ENCODE peak calls at places on chromosomes 12 and 14, in seven cellular contexts. One of them, this sample, is unnamed.

GRCh38 chr14:105337966-105338365 is 23.4 kb downstream of the PACS2 start:
- DNase-seq in DND-41: no peak
- DNase-seq in H1: no peak
- DNase-seq in HCT116: no peak
- DNase-seq in GM12878: no peak
- DNase-seq in keratinocyte: no peak
- DNase-seq in endothelial cell of umbilical vein: peak; percentile 37
- DNase-seq in this sample: no peak

GRCh38 chr12:12010277-12011031 is 60.3 kb upstream of the BCL2L14 start:
- DNase-seq in DND-41: peak; percentile 76
- DNase-seq in H1: no peak
- DNase-seq in HCT116: no peak
- DNase-seq in GM12878: peak; percentile 94
- DNase-seq in keratinocyte: no peak
- DNase-seq in endothelial cell of umbilical vein: no peak
- DNase-seq in this sample: peak; percentile 69

GRCh38 chr12:80830533-80831088 is 107.1 kb downstream of the LIN7A start:
- DNase-seq in DND-41: no peak
- DNase-seq in H1: no peak
- DNase-seq in HCT116: no peak
- DNase-seq in GM12878: no peak
- DNase-seq in keratinocyte: no peak
- DNase-seq in endothelial cell of umbilical vein: no peak
- DNase-seq in this sample: peak; percentile 12

GRCh38 chr14:103014466-103015319 is 42.7 kb downstream of the CDC42BPB start:
- DNase-seq in DND-41: no peak
- DNase-seq in H1: no peak
- DNase-seq in HCT116: no peak
- DNase-seq in GM12878: no peak
- DNase-seq in keratinocyte: no peak
- DNase-seq in endothelial cell of umbilical vein: peak; percentile 36
- DNase-seq in this sample: no peak

GRCh38 chr12:1838223-1838993 is 18.0 kb downstream of the LRTM2 start:
- DNase-seq in DND-41: no peak
- DNase-seq in H1: no peak
- DNase-seq in HCT116: no peak
- DNase-seq in GM12878: no peak
- DNase-seq in keratinocyte: no peak
- DNase-seq in endothelial cell of umbilical vein: no peak
- DNase-seq in this sample: no peak

GRCh38 chr12:132141976-132142678 is 2.0 kb downstream of the DDX51 start:
- DNase-seq in DND-41: no peak
- DNase-seq in H1: no peak
- DNase-seq in HCT116: no peak
- DNase-seq in GM12878: no peak
- DNase-seq in keratinocyte: no peak
- DNase-seq in endothelial cell of umbilical vein: no peak
- DNase-seq in this sample: no peak

GRCh38 chr12:56590237-56590830 is 39.8 kb downstream of the BAZ2A start:
- DNase-seq in DND-41: peak; percentile 43
- DNase-seq in H1: no peak
- DNase-seq in HCT116: no peak
- DNase-seq in GM12878: no peak
- DNase-seq in keratinocyte: no peak
- DNase-seq in endothelial cell of umbilical vein: no peak
- DNase-seq in this sample: peak; percentile 34

GRCh38 chr12:2794261-2794735 is 472 bp upstream of the FKBP4 start:
- DNase-seq in DND-41: no peak
- DNase-seq in H1: no peak
- DNase-seq in HCT116: no peak
- DNase-seq in GM12878: no peak
- DNase-seq in keratinocyte: no peak
- DNase-seq in endothelial cell of umbilical vein: no peak
- DNase-seq in this sample: no peak

GRCh38 chr14:64778114-64778754 is 74.0 kb downstream of the PLEKHG3 start:
- DNase-seq in DND-41: no peak
- DNase-seq in H1: no peak
- DNase-seq in HCT116: no peak
- DNase-seq in GM12878: no peak
- DNase-seq in keratinocyte: no peak
- DNase-seq in endothelial cell of umbilical vein: no peak
- DNase-seq in this sample: no peak

GRCh38 chr14:98018626-98019025 is 1221.4 kb downstream of the VRK1 start:
- DNase-seq in DND-41: peak; percentile 89
- DNase-seq in H1: no peak
- DNase-seq in HCT116: no peak
- DNase-seq in GM12878: no peak
- DNase-seq in keratinocyte: no peak
- DNase-seq in endothelial cell of umbilical vein: no peak
- DNase-seq in this sample: no peak

GRCh38 chr14:25026476-25027137 is 23.3 kb downstream of the STXBP6 start:
- DNase-seq in DND-41: no peak
- DNase-seq in H1: no peak
- DNase-seq in HCT116: no peak
- DNase-seq in GM12878: peak; percentile 15
- DNase-seq in keratinocyte: no peak
- DNase-seq in endothelial cell of umbilical vein: no peak
- DNase-seq in this sample: peak; percentile 6

DNA sequence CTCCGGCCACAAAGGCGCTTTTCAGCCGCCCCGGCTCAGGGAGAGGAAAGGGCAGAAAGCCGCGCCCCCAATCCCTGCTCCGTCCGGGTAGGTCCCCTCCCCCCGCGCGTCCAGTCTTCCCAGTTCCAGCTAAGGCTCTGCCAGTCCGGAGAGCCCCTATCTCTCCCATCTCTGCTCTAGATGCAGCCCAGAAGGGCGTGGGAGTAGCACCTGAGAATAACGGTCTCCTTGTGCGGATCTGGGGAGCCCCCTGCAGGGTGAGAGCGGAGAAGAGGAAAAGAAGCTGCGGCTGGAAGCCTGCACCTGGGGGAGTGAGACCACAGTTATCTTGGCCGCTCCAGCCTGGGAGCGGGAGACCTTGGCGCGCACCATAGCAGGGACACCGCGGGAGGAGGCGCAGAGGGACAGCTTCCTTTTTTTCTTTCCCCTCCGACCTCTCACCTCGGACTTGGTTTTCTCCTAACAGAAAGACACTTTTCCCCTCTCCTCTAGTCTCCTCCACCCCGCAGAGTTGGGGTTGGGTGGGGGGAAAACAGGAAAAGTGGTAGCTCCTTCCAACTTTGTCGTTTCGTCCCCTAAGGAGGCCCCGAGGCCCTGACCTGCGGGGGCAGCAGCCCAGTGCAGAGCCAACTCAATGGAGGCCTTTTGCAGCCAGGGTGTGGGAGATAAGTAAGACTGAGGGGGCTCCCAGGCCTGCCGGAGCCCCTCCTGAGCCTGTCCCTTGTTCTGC is 2.4 kb downstream of the DHH start:
- DNase-seq in DND-41: peak; percentile 66
- DNase-seq in H1: no peak
- DNase-seq in HCT116: no peak
- DNase-seq in GM12878: no peak
- DNase-seq in keratinocyte: no peak
- DNase-seq in endothelial cell of umbilical vein: peak; percentile 62
- DNase-seq in this sample: peak; percentile 40
- TF ChIP-seq EZH2 in DND-41: no peak
- TF ChIP-seq EZH2 in H1: no peak
- TF ChIP-seq EZH2 in HCT116: no peak
- TF ChIP-seq EZH2 in GM12878: no peak
- TF ChIP-seq EZH2 in keratinocyte: peak; percentile 51
- TF ChIP-seq EZH2 in endothelial cell of umbilical vein: no peak
- TF ChIP-seq EZH2 in this sample: no peak

DNA sequence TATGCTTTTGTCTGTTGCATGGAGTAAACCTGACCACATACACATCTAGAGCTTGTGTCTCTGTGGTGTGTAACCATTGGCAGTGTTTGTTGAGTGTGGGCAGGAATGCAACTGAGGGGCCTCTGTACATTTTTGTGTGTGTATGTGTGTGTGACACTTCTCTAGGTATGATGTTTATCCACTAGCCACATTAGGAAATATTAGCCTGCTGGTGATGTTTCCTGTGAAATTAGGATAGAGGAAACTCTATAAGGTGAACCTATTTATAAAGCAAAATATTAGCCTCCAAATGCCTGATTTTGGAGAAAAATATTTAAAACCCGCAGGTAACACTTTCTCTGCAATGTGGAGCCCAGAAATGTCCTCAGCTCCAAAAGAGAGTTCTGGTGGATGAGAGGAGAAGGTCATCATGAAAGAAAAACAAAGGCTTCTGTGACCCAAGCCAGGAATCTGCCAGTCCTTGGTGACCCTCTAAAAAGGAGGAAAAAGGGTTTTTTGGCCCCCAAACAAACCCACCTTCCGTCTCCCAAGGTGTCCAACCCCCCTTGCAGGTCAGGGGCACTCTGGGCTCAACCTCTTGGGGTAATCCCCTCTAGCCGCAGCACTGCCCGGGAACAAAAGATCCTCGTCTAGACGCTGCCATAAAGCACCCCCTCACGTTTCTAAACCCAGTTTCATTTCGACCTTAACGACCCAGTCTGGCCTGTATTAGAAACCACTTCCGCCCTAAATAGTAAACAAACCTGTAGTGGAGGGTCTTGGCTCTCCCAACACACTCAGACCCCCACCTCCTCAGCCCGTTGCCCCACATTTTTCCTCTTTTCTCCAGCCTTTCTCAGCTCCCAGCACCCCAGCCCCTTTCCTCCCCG is 3.1 kb upstream of the HOTAIR start:
- DNase-seq in DND-41: no peak
- DNase-seq in H1: no peak
- DNase-seq in HCT116: no peak
- DNase-seq in GM12878: no peak
- DNase-seq in keratinocyte: no peak
- DNase-seq in endothelial cell of umbilical vein: no peak
- DNase-seq in this sample: peak; percentile 49
- TF ChIP-seq EZH2 in DND-41: no peak
- TF ChIP-seq EZH2 in H1: peak; percentile 25
- TF ChIP-seq EZH2 in HCT116: no peak
- TF ChIP-seq EZH2 in GM12878: no peak
- TF ChIP-seq EZH2 in keratinocyte: no peak
- TF ChIP-seq EZH2 in endothelial cell of umbilical vein: no peak
- TF ChIP-seq EZH2 in this sample: no peak

GRCh38 chr14:100588671-100589070 is 1.5 kb upstream of the BEGAIN start:
- DNase-seq in DND-41: no peak
- DNase-seq in H1: no peak
- DNase-seq in HCT116: no peak
- DNase-seq in GM12878: no peak
- DNase-seq in keratinocyte: no peak
- DNase-seq in endothelial cell of umbilical vein: no peak
- DNase-seq in this sample: no peak

GRCh38 chr14:100589071-100589759 is 2.0 kb upstream of the BEGAIN start:
- DNase-seq in DND-41: no peak
- DNase-seq in H1: no peak
- DNase-seq in HCT116: no peak
- DNase-seq in GM12878: no peak
- DNase-seq in keratinocyte: no peak
- DNase-seq in endothelial cell of umbilical vein: no peak
- DNase-seq in this sample: no peak

GRCh38 chr14:100586520-100587247 is 533 bp downstream of the BEGAIN start:
- DNase-seq in DND-41: peak; percentile 35
- DNase-seq in H1: no peak
- DNase-seq in HCT116: peak; percentile 67
- DNase-seq in GM12878: no peak
- DNase-seq in keratinocyte: peak; percentile 23
- DNase-seq in endothelial cell of umbilical vein: no peak
- DNase-seq in this sample: no peak

GRCh38 chr14:100587248-100587762 is at the start of gene BEGAIN:
- DNase-seq in DND-41: no peak
- DNase-seq in H1: no peak
- DNase-seq in HCT116: no peak
- DNase-seq in GM12878: no peak
- DNase-seq in keratinocyte: no peak
- DNase-seq in endothelial cell of umbilical vein: no peak
- DNase-seq in this sample: no peak

GRCh38 chr14:100587763-100588411 is 670 bp upstream of the BEGAIN start:
- DNase-seq in DND-41: peak; percentile 55
- DNase-seq in H1: no peak
- DNase-seq in HCT116: no peak
- DNase-seq in GM12878: no peak
- DNase-seq in keratinocyte: no peak
- DNase-seq in endothelial cell of umbilical vein: no peak
- DNase-seq in this sample: no peak
- TF ChIP-seq EZH2 in DND-41: no peak
- TF ChIP-seq EZH2 in H1: no peak
- TF ChIP-seq EZH2 in HCT116: no peak
- TF ChIP-seq EZH2 in GM12878: no peak
- TF ChIP-seq EZH2 in keratinocyte: peak; percentile 45
- TF ChIP-seq EZH2 in endothelial cell of umbilical vein: peak; percentile 25
- TF ChIP-seq EZH2 in this sample: no peak

GRCh38 chr12:49334226-49334625 is 2.8 kb downstream of the C1QL4 start:
- DNase-seq in DND-41: no peak
- DNase-seq in H1: no peak
- DNase-seq in HCT116: no peak
- DNase-seq in GM12878: no peak
- DNase-seq in keratinocyte: no peak
- DNase-seq in endothelial cell of umbilical vein: no peak
- DNase-seq in this sample: no peak

GRCh38 chr12:49336645-49337584 is at the start of gene C1QL4:
- DNase-seq in DND-41: peak; percentile 91
- DNase-seq in H1: no peak
- DNase-seq in HCT116: peak; percentile 33
- DNase-seq in GM12878: no peak
- DNase-seq in keratinocyte: no peak
- DNase-seq in endothelial cell of umbilical vein: peak; percentile 69
- DNase-seq in this sample: peak; percentile 71

GRCh38 chr12:49335118-49335954 is 1.7 kb downstream of the C1QL4 start:
- DNase-seq in DND-41: no peak
- DNase-seq in H1: no peak
- DNase-seq in HCT116: no peak
- DNase-seq in GM12878: no peak
- DNase-seq in keratinocyte: no peak
- DNase-seq in endothelial cell of umbilical vein: no peak
- DNase-seq in this sample: no peak

GRCh38 chr12:49334681-49335080 is 2.3 kb downstream of the C1QL4 start:
- DNase-seq in DND-41: no peak
- DNase-seq in H1: no peak
- DNase-seq in HCT116: no peak
- DNase-seq in GM12878: no peak
- DNase-seq in keratinocyte: no peak
- DNase-seq in endothelial cell of umbilical vein: no peak
- DNase-seq in this sample: no peak

DNA sequence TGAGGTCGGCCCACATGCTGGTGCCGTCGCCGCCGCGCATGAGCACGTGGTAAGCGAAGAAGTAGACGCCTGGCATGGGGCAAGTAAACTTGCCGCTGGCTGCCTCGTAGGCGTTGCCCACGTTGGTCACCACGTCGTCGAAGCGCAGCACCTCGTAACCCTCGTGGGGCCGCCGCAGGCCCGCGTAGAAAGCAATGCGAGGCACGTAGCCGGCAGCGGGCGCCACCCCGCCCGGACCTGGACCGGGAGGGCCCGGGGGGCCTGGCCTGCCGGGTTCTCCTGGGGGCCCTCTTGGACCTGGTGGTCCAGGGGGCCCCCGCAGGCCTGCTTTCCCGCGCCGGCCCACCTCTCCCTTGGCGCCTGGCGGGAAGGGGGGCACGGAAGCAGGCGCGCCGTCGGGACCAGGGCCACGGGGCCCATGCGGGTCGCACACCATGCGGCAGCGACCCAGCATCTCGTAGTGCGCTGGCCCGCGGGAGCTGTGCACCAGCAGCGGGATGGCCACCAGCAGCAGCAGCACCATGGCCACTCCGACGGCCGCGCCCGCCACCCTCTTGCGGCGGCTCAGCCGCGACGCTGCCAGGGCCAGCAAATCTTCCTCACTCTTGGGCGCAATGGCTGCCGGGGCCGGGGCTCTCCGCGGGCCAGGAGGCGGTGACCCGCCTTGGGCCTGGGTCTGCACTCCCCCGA is 888 bp downstream of the C1QL4 start:
- DNase-seq in DND-41: no peak
- DNase-seq in H1: no peak
- DNase-seq in HCT116: no peak
- DNase-seq in GM12878: no peak
- DNase-seq in keratinocyte: no peak
- DNase-seq in endothelial cell of umbilical vein: no peak
- DNase-seq in this sample: no peak
- TF ChIP-seq EZH2 in DND-41: no peak
- TF ChIP-seq EZH2 in H1: peak; percentile 86
- TF ChIP-seq EZH2 in HCT116: no peak
- TF ChIP-seq EZH2 in GM12878: no peak
- TF ChIP-seq EZH2 in keratinocyte: no peak
- TF ChIP-seq EZH2 in endothelial cell of umbilical vein: peak; percentile 100
- TF ChIP-seq EZH2 in this sample: no peak